ENCODE peak calls at places on chromosome 21, in five cellular contexts. F is GM12878, C is WTC11, R is K562, V is HepG2. J is an unnamed sample.

GRCh38 chr21:17931080-17931479 is 111.9 kb upstream of the C21orf91 start:
- DNase-seq in F (peak), C (no peak), R (peak), V (peak), J (no peak)

GRCh38 chr21:25133939-25134338 is 473.3 kb downstream of the MRPL39 start:
- DNase-seq in F (no peak), C (no peak), R (no peak), V (no peak), J (no peak)

GRCh38 chr21:40620386-40621145 is 226.4 kb downstream of the DSCAM start:
- DNase-seq in F (no peak), C (no peak), R (no peak), V (no peak), J (no peak)

GRCh38 chr21:28083350-28083749 is 909.3 kb downstream of the LTN1 start:
- DNase-seq in F (no peak), C (no peak), R (no peak), V (no peak), J (no peak)

GRCh38 chr21:43325036-43325435 is 101.9 kb downstream of the SIK1 start:
- DNase-seq in F (no peak), C (no peak), R (no peak), V (no peak), J (no peak)

GRCh38 chr21:10430007-10430406 is 91.4 kb upstream of the TPTE start:
- DNase-seq in F (no peak), C (no peak), R (no peak), V (no peak), J (no peak)

GRCh38 chr21:32415999-32416398 is 3.5 kb downstream of the EVA1C start:
- DNase-seq in F (no peak), C (no peak), R (no peak), V (no peak), J (no peak)

GRCh38 chr21:39180429-39181019 is 2.7 kb downstream of the PSMG1 start:
- DNase-seq in F (no peak), C (no peak), R (peak), V (no peak), J (peak)

GRCh38 chr21:14358775-14359174 is 24.2 kb downstream of the HSPA13 start:
- DNase-seq in F (no peak), C (no peak), R (no peak), V (no peak), J (no peak)

GRCh38 chr21:42725416-42725930 is 72.1 kb downstream of the PDE9A start:
- DNase-seq in F (no peak), C (no peak), R (no peak), V (no peak), J (no peak)

GRCh38 chr21:34157456-34158025 is 84.2 kb downstream of the MRPS6 start:
- DNase-seq in F (no peak), C (no peak), R (no peak), V (no peak), J (no peak)

GRCh38 chr21:33731447-33731846 is 89.1 kb downstream of the ITSN1 start:
- DNase-seq in F (no peak), C (no peak), R (no peak), V (no peak), J (no peak)

GRCh38 chr21:33985117-33986050 is 69.8 kb upstream of the ATP5PO start:
- DNase-seq in F (no peak), C (no peak), R (no peak), V (no peak), J (no peak)

GRCh38 chr21:17903029-17903806 is 84.1 kb upstream of the C21orf91 start:
- DNase-seq in F (no peak), C (no peak), R (peak), V (no peak), J (no peak)

GRCh38 chr21:42479582-42479981 is 16.4 kb downstream of the RSPH1 start:
- DNase-seq in F (no peak), C (no peak), R (no peak), V (no peak), J (no peak)

GRCh38 chr21:18840239-18840638 is 436.7 kb upstream of the TMPRSS15 start:
- DNase-seq in F (no peak), C (peak), R (peak), V (no peak), J (no peak)

GRCh38 chr21:17802568-17802967 is 16.6 kb downstream of the C21orf91 start:
- DNase-seq in F (no peak), C (no peak), R (no peak), V (no peak), J (no peak)

GRCh38 chr21:29077651-29078090 is 4.2 kb upstream of the CCT8 start:
- DNase-seq in F (peak), C (no peak), R (no peak), V (no peak), J (peak)

GRCh38 chr21:29221259-29221744 is 77.4 kb upstream of the BACH1 start:
- DNase-seq in F (no peak), C (no peak), R (peak), V (no peak), J (no peak)

GRCh38 chr21:42094811-42095210 is 23.7 kb downstream of the UMODL1 start:
- DNase-seq in F (no peak), C (no peak), R (peak), V (no peak), J (no peak)

GRCh38 chr21:32360401-32360981 is 32.3 kb downstream of the URB1 start:
- DNase-seq in F (no peak), C (no peak), R (no peak), V (no peak), J (no peak)

GRCh38 chr21:38219049-38219628 is 37.7 kb upstream of the KCNJ15 start:
- DNase-seq in F (no peak), C (peak), R (peak), V (peak), J (peak)

GRCh38 chr21:37700641-37701202 is 215.5 kb downstream of the KCNJ6 start:
- DNase-seq in F (peak), C (peak), R (peak), V (peak), J (peak)

GRCh38 chr21:28378026-28378425 is 614.7 kb downstream of the LTN1 start:
- DNase-seq in F (no peak), C (no peak), R (no peak), V (no peak), J (no peak)

GRCh38 chr21:20272791-20273362 is 725.3 kb upstream of the NCAM2 start:
- DNase-seq in F (no peak), C (peak), R (peak), V (no peak), J (no peak)

GRCh38 chr21:38741976-38742309 is 63.8 kb upstream of the ETS2 start:
- DNase-seq in F (no peak), C (no peak), R (peak), V (no peak), J (no peak)

GRCh38 chr21:29719561-29719960 is 220.2 kb downstream of the GRIK1 start:
- DNase-seq in F (no peak), C (no peak), R (no peak), V (no peak), J (no peak)

GRCh38 chr21:29311802-29312201 is 13.1 kb downstream of the BACH1 start:
- DNase-seq in F (no peak), C (no peak), R (peak), V (no peak), J (no peak)

GRCh38 chr21:42063578-42064521 is 7.3 kb upstream of the UMODL1 start:
- DNase-seq in F (peak), C (no peak), R (no peak), V (no peak), J (no peak)

GRCh38 chr21:38806153-38806941 is 618 bp downstream of the ETS2 start:
- DNase-seq in F (no peak), C (peak), R (peak), V (no peak), J (no peak)

GRCh38 chr21:26169061-26169610 is 1.4 kb downstream of the APP start:
- DNase-seq in F (peak), C (no peak), R (no peak), V (peak), J (peak)

GRCh38 chr21:34807146-34807880 is 138.5 kb downstream of the CLIC6 start:
- DNase-seq in F (no peak), C (no peak), R (no peak), V (no peak), J (peak)

GRCh38 chr21:46157396-46157986 is 2.1 kb upstream of the FTCD start:
- DNase-seq in F (no peak), C (no peak), R (no peak), V (no peak), J (no peak)
- TF ChIP-seq MAX in F (no peak), C (no peak), R (no peak), V (no peak), J (no peak)

GRCh38 chr21:36589352-36589971 is 109.5 kb upstream of the SIM2 start:
- DNase-seq in F (peak), C (peak), R (peak), V (peak), J (peak)

GRCh38 chr21:36587388-36587787 is 107.5 kb upstream of the CLDN14 start:
- DNase-seq in F (no peak), C (no peak), R (no peak), V (no peak), J (peak)

GRCh38 chr21:36584980-36585940 is 105.3 kb upstream of the CLDN14 start:
- DNase-seq in F (no peak), C (no peak), R (peak), V (no peak), J (no peak)

GRCh38 chr21:36579898-36580297 is 100.0 kb upstream of the CLDN14 start:
- DNase-seq in F (no peak), C (no peak), R (no peak), V (no peak), J (no peak)

DNA sequence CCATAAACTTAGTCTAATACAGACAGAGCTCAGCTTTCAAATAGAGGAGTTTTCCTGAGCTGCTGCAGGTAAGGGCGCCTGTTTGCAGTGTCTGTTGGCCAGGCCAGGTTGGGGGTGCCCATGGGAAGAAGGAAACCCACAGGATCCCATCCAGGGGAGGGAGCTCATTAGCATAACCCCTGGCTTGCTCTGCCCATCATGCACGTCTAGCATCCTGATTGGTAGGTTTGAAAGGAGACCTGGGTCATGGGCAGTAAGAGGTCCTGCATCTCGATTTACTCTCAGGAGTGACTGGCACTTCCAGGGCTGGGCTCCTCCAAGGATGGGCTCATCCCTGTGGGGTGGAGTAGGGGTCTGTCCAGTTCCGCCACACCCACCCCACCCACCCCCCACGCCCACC is 103.7 kb upstream of the CLDN14 start:
- DNase-seq in F (no peak), C (no peak), R (no peak), V (no peak), J (no peak)
- TF ChIP-seq ESRRA in F (no peak), C (no peak), R (no peak), V (no peak), J (no peak)

GRCh38 chr21:15671188-15671587 is 58.6 kb upstream of the USP25 start:
- DNase-seq in F (peak), C (no peak), R (no peak), V (no peak), J (no peak)

GRCh38 chr21:15667824-15668223 is 62.0 kb upstream of the USP25 start:
- DNase-seq in F (no peak), C (no peak), R (no peak), V (no peak), J (no peak)

GRCh38 chr21:15667010-15667409 is 62.8 kb upstream of the USP25 start:
- DNase-seq in F (no peak), C (no peak), R (no peak), V (no peak), J (no peak)

DNA sequence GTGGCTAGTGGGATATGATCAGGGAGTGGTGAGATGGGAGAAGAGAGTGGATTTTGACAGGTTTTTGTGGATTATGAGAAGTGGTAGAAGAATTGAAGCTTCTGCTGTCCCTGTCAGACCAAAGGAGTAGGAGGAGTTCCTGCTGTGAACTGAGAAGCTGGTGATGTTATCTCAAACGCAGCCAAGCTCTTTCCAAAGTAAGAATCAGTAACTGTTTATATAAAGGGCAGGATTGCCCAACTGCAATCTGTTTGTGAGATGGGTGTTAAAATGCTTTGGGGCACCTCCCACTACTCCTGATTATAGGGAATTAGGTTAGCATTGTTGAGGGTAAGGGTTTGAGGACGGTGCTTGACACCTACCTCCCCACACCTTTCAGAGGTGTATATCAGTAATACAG is 60.5 kb upstream of the USP25 start:
- DNase-seq in F (no peak), C (no peak), R (no peak), V (no peak), J (no peak)
- TF ChIP-seq MAX in F (no peak), C (no peak), R (no peak), V (no peak), J (no peak)

GRCh38 chr21:36692125-36692843 is 6.6 kb upstream of the SIM2 start:
- DNase-seq in F (no peak), C (no peak), R (no peak), V (no peak), J (no peak)
- TF ChIP-seq ESRRA in F (no peak), C (no peak), R (no peak), V (no peak), J (no peak)

DNA sequence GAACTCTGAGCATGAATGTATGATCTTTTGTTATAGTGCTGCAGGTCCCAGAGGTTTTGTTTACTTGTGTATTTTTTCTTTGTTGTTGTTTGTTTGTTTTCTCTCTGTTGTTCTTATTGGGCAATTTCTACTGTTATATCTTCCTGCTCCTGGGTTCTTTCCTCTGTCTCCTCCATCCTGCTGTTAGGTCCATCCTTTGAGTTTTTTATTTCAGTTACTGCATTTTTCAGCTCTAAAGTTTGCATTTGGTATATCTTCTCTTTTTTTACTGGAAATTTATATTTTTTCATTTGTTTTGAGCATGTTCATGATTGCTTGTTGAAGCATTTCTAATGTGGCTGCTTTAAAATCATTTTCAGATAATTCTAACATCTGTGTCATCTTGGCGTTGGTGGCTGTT is 9.9 kb downstream of the TRPM2 start:
- DNase-seq in F (no peak), C (no peak), R (no peak), V (no peak), J (no peak)
- TF ChIP-seq MAX in F (no peak), C (no peak), R (no peak), V (no peak), J (no peak)

J was measured in A549.